ENCODE peak calls at places on chromosomes 16 and 17, in eight cellular contexts. Z, O, C, F, Q, J, D and S are unnamed samples.

GRCh38 chr16:53014287-53014686 is 38.4 kb downstream of the CHD9NB start:
- DNase-seq in Z (no peak), O (no peak), C (no peak), F (no peak), Q (no peak), J (no peak), D (no peak), S (no peak)

GRCh38 chr17:2433696-2434095 is 32.8 kb upstream of the MNT start:
- DNase-seq in Z (peak; percentile 50), O (no peak), C (no peak), F (no peak), Q (no peak), J (no peak), D (no peak), S (no peak)

GRCh38 chr16:75458439-75458838 is 6.0 kb downstream of the TMEM170A start:
- DNase-seq in Z (no peak), O (no peak), C (no peak), F (no peak), Q (no peak), J (no peak), D (no peak), S (no peak)

GRCh38 chr17:54015734-54016133 is 193.0 kb downstream of the KIF2B start:
- DNase-seq in Z (no peak), O (no peak), C (no peak), F (no peak), Q (no peak), J (no peak), D (no peak), S (no peak)

GRCh38 chr16:340370-341091 is 12.0 kb downstream of the AXIN1 start:
- DNase-seq in Z (no peak), O (no peak), C (no peak), F (peak; percentile 1), Q (no peak), J (no peak), D (no peak), S (no peak)

GRCh38 chr16:54027126-54027922 is 259.3 kb downstream of the IRX3 start:
- DNase-seq in Z (peak; percentile 83), O (no peak), C (no peak), F (no peak), Q (no peak), J (no peak), D (no peak), S (no peak)

GRCh38 chr16:73216932-73217331 is 169.0 kb upstream of the ZFHX3 start:
- DNase-seq in Z (peak; percentile 44), O (no peak), C (no peak), F (no peak), Q (no peak), J (no peak), D (no peak), S (no peak)

GRCh38 chr17:55161935-55162555 is 102.7 kb upstream of the HLF start:
- DNase-seq in Z (peak; percentile 95), O (no peak), C (no peak), F (no peak), Q (no peak), J (no peak), D (no peak), S (no peak)

GRCh38 chr17:79154951-79155557 is 80.4 kb downstream of the ENGASE start:
- DNase-seq in Z (no peak), O (no peak), C (no peak), F (no peak), Q (no peak), J (no peak), D (no peak), S (no peak)

GRCh38 chr16:76461836-76462235 is 184.6 kb downstream of the CNTNAP4 start:
- DNase-seq in Z (no peak), O (no peak), C (no peak), F (no peak), Q (no peak), J (no peak), D (no peak), S (no peak)

GRCh38 chr16:27449434-27450188 is 47.6 kb downstream of the IL21R start:
- DNase-seq in Z (no peak), O (no peak), C (peak; percentile 82), F (no peak), Q (peak; percentile 83), J (peak; percentile 94), D (no peak), S (no peak)

GRCh38 chr16:35305476-35305875 is 1846.1 kb downstream of the TP53TG3F start:
- DNase-seq in Z (no peak), O (no peak), C (no peak), F (no peak), Q (no peak), J (no peak), D (no peak), S (no peak)

GRCh38 chr17:17129466-17129865 is 76.7 kb downstream of the PLD6 start:
- DNase-seq in Z (no peak), O (no peak), C (no peak), F (no peak), Q (no peak), J (no peak), D (no peak), S (no peak)

GRCh38 chr17:59830846-59831486 is 61.8 kb downstream of the TUBD1 start:
- DNase-seq in Z (no peak), O (no peak), C (no peak), F (no peak), Q (no peak), J (no peak), D (no peak), S (no peak)

GRCh38 chr17:43880420-43880991 is 26.8 kb downstream of the MPP2 start:
- DNase-seq in Z (no peak), O (peak; percentile 79), C (peak; percentile 19), F (peak; percentile 74), Q (no peak), J (no peak), D (peak; percentile 28), S (peak; percentile 69)

GRCh38 chr16:11417487-11417886 is 72.2 kb downstream of the RMI2 start:
- DNase-seq in Z (no peak), O (no peak), C (no peak), F (no peak), Q (no peak), J (no peak), D (no peak), S (no peak)

GRCh38 chr17:50699410-50699809 is 8.3 kb downstream of the ANKRD40 start:
- DNase-seq in Z (no peak), O (no peak), C (no peak), F (no peak), Q (no peak), J (no peak), D (no peak), S (no peak)

GRCh38 chr17:51133365-51133764 is 12.7 kb upstream of the SPAG9 start:
- DNase-seq in Z (no peak), O (no peak), C (no peak), F (no peak), Q (no peak), J (no peak), D (no peak), S (no peak)

GRCh38 chr16:15523092-15523541 is 88.7 kb downstream of the BMERB1 start:
- DNase-seq in Z (no peak), O (no peak), C (peak; percentile 16), F (peak; percentile 25), Q (no peak), J (no peak), D (no peak), S (peak; percentile 59)

DNA sequence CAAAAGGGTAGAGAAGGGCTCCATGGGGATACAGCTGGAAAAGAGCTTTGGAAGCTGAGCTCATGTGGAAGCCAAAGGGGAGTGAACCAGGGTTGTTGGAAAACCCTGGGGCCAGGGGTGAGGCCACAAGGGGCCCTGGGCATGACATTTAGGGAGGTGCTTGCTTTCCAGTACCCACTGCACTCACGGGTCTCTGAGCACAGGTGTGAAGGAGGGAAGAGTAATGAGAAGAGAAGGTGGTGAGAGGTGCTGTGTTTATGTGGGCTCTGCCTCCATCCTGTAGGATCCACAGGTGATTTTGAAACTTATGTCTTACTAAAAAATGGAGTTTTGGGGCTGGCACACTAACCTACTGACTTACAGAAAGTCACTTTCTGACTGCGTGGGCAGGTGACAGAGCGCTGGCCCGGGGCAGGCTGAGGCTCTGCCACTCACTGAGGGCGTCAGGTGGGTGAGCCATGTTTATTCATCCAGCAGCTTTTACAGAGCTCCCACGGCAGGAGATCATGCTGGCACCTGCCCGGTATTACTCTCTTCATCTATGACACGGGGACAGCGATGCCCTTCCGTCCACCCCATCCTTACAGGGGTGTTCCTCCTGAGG is 18.9 kb downstream of the KSR1 start:
- DNase-seq in Z (no peak), O (no peak), C (no peak), F (no peak), Q (no peak), J (no peak), D (no peak), S (no peak)
- H3K4me1 ChIP-seq in Z (peaks cover 28% of the 10 kb centered on the region), O (peaks cover 65% of the 10 kb centered on the region), C (peaks cover 28% of the 10 kb centered on the region), F (peaks cover 10% of the 10 kb centered on the region), Q (peaks cover 24% of the 10 kb centered on the region), J (peaks cover 52% of the 10 kb centered on the region), D (no peaks in the 10 kb centered on the region), S (no peaks in the 10 kb centered on the region)

GRCh38 chr17:61698244-61698643 is 107.2 kb upstream of the NACA2 start:
- DNase-seq in Z (no peak), O (no peak), C (no peak), F (no peak), Q (no peak), J (no peak), D (no peak), S (no peak)
- H3K9me3 ChIP-seq in Z (peaks cover 19% of the 10 kb centered on the region), O (peaks cover 5% of the 10 kb centered on the region), C (no peaks in the 10 kb centered on the region), F (peaks cover 30% of the 10 kb centered on the region), Q (peaks cover 14% of the 10 kb centered on the region), J (peaks cover 18% of the 10 kb centered on the region), D (peaks cover 17% of the 10 kb centered on the region), S (peaks cover 3% of the 10 kb centered on the region)

GRCh38 chr16:87387942-87388817 is 4.0 kb upstream of the MAP1LC3B start:
- DNase-seq in Z (peak; percentile 99), O (peak; percentile 87), C (peak; percentile 96), F (peak; percentile 94), Q (peak; percentile 87), J (peak; percentile 90), D (peak; percentile 98), S (peak; percentile 95)
- H3K4me3 ChIP-seq in Z (peak overlapping the region; percentile 20), O (no peak overlapping the region), C (peak overlapping the region; percentile 9), F (peak overlapping the region; percentile 26), Q (peak overlapping the region; percentile 14), J (peak overlapping the region; percentile 26), D (peak overlapping the region; percentile 2), S (no peak overlapping the region)

DNA sequence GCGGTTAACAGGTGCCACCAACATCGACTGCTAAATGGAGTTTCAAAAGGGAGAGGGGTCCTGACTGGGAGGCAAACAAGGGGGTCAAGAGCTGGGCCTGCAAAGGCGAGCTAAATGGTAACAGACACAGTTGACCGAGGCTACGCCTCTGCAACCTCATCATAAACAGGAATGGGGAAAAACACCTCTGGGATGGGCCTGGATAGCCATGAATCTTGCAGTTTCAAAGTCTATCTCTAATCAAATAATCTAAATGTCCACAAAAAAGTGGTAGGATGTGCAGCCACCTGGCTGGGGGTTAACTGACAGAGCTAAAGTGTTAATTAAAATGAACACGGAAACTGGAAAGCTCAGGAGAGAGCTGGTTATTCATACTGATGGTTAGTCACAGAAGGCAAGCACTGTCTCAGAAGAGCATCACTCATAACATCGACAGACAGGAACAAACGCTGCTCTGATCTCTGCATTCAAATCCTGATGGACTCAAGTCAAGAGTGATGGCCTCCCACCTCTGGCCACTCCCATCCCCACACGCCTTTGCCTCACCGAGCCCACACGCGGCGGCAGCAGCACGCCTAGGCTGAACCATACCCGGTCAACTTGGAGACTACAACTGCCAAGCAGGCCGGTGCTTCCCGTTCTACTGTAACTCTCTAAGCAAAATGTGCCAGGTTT is 56.3 kb downstream of the CREBBP start:
- DNase-seq in Z (no peak), O (no peak), C (no peak), F (no peak), Q (no peak), J (no peak), D (no peak), S (no peak)
- H3K4me1 ChIP-seq in Z (peaks cover 38% of the 10 kb centered on the region), O (peaks cover 23% of the 10 kb centered on the region), C (peaks cover 37% of the 10 kb centered on the region), F (peaks cover 23% of the 10 kb centered on the region), Q (peaks cover 41% of the 10 kb centered on the region), J (peaks cover 77% of the 10 kb centered on the region), D (peaks cover 30% of the 10 kb centered on the region), S (peaks cover 17% of the 10 kb centered on the region)